ENCODE peak calls at places on chromosomes 16 and 17, in six cellular contexts. T is NCI-H1105, S is A172, R is bronchial epithelial cell, U is substantia nigra, Y is ascending aorta. X is an unnamed sample.

GRCh38 chr17:38912221-38912813 is 13.1 kb upstream of the LASP1NB start:
- DNase-seq in S (no peak), Y (peak; percentile 68), U (peak; percentile 18), R (no peak), T (no peak), X (no peak)

GRCh38 chr16:51009359-51009758 is 141.7 kb downstream of the SALL1 start:
- DNase-seq in S (no peak), R (no peak), U (no peak), Y (no peak), T (no peak), X (no peak)

GRCh38 chr16:30136971-30137601 is 14.1 kb upstream of the MAPK3 start:
- DNase-seq in S (no peak), T (no peak), U (no peak), Y (no peak), R (no peak), X (no peak)

GRCh38 chr17:2947588-2947950 is 115.8 kb downstream of the OR1D5 start:
- DNase-seq in T (no peak), U (no peak), Y (no peak), S (no peak), R (no peak), X (no peak)

GRCh38 chr17:17510456-17511292 is 14.5 kb upstream of the RASD1 start:
- DNase-seq in R (peak; percentile 14), U (no peak), Y (no peak), T (no peak), S (peak; percentile 27), X (no peak)

GRCh38 chr17:80805032-80805751 is 186.4 kb upstream of the CHMP6 start:
- DNase-seq in U (no peak), T (no peak), S (no peak), Y (peak; percentile 40), R (no peak), X (no peak)

GRCh38 chr17:13736915-13737314 is 135.2 kb upstream of the HS3ST3A1 start:
- DNase-seq in U (no peak), T (no peak), R (no peak), Y (no peak), S (no peak), X (peak; percentile 71)

GRCh38 chr16:16151315-16151714 is 72.0 kb downstream of the ABCC6 start:
- DNase-seq in R (peak; percentile 22), T (no peak), Y (no peak), S (no peak), U (no peak), X (no peak)

GRCh38 chr16:51756447-51757123 is 605.5 kb upstream of the SALL1 start:
- DNase-seq in Y (no peak), U (peak; percentile 3), S (no peak), T (no peak), R (no peak), X (no peak)

GRCh38 chr17:2406271-2406902 is 5.5 kb upstream of the MNT start:
- DNase-seq in U (no peak), Y (no peak), T (no peak), S (no peak), R (peak; percentile 96), X (no peak)

GRCh38 chr17:43324205-43324893 is 74.4 kb upstream of the ARL4D start:
- DNase-seq in R (no peak), T (no peak), S (no peak), Y (no peak), U (no peak), X (no peak)

GRCh38 chr17:79866791-79867190 is 27.6 kb upstream of the CBX4 start:
- DNase-seq in U (no peak), S (no peak), R (no peak), T (no peak), Y (no peak), X (no peak)

GRCh38 chr16:4184038-4184702 is 57.7 kb downstream of the SRL start:
- DNase-seq in R (no peak), T (no peak), Y (no peak), S (no peak), U (no peak), X (no peak)

GRCh38 chr16:5017678-5017969 is 16.1 kb downstream of the NAGPA start:
- DNase-seq in T (no peak), S (no peak), R (no peak), U (no peak), Y (no peak), X (no peak)

GRCh38 chr17:15651583-15652110 is 32.1 kb upstream of the FBXW10B start:
- DNase-seq in Y (peak; percentile 97), R (peak; percentile 98), U (peak; percentile 71), S (peak; percentile 100), T (peak; percentile 95), X (peak; percentile 96)

GRCh38 chr16:59021751-59022150 is 287.6 kb upstream of the GOT2 start:
- DNase-seq in R (no peak), T (no peak), Y (no peak), S (peak; percentile 55), U (no peak), X (no peak)

GRCh38 chr17:41627316-41628072 is 3.1 kb upstream of the KRT17 start:
- DNase-seq in S (no peak), R (no peak), T (no peak), U (no peak), Y (no peak), X (no peak)

GRCh38 chr17:34156401-34156740 is 98.7 kb upstream of the CCL2 start:
- DNase-seq in S (no peak), R (no peak), T (no peak), U (no peak), Y (no peak), X (no peak)

GRCh38 chr17:2453325-2453724 is 52.5 kb upstream of the MNT start:
- DNase-seq in U (no peak), T (no peak), S (no peak), Y (no peak), R (peak; percentile 12), X (no peak)

GRCh38 chr16:10601444-10602401 is 21.3 kb upstream of the EMP2 start:
- DNase-seq in S (no peak), T (no peak), Y (no peak), R (peak; percentile 13), U (no peak), X (no peak)

GRCh38 chr16:88063201-88063773 is 112.1 kb downstream of the BANP start:
- DNase-seq in Y (no peak), R (no peak), T (no peak), S (no peak), U (peak; percentile 33), X (peak; percentile 24)

GRCh38 chr16:83402969-83403368 is 404.8 kb upstream of the HSBP1 start:
- DNase-seq in R (peak; percentile 33), U (no peak), Y (no peak), S (peak; percentile 77), T (peak; percentile 28), X (no peak)

GRCh38 chr17:81160306-81160705 is 5.0 kb upstream of the PVALEF start:
- DNase-seq in Y (no peak), T (no peak), S (no peak), R (no peak), U (peak; percentile 40), X (no peak)

GRCh38 chr16:401468-402348 is at the start of gene DECR2:
- DNase-seq in R (peak; percentile 67), Y (peak; percentile 97), T (peak; percentile 78), S (peak; percentile 75), U (peak; percentile 97), X (no peak)

X was measured in non-pigmented ciliary epithelial cell.